ENCODE peak calls at places on chromosome X, in five cellular contexts. One of them, this sample, is unnamed.

GRCh38 chrX:37871626-37872302 is 24.4 kb upstream of the DYNLT3 start:
- DNase-seq in right atrium auricular region: no peak
- DNase-seq in HFF-Myc: peak; percentile 35
- DNase-seq in neuronal stem cell: no peak
- DNase-seq in fibroblast of mammary gland: peak; percentile 85
- DNase-seq in this sample: no peak

GRCh38 chrX:48854898-48855297 is 19.5 kb upstream of the PCSK1N start:
- DNase-seq in right atrium auricular region: no peak
- DNase-seq in HFF-Myc: no peak
- DNase-seq in neuronal stem cell: no peak
- DNase-seq in fibroblast of mammary gland: no peak
- DNase-seq in this sample: no peak

GRCh38 chrX:18886005-18886343 is 97.9 kb downstream of the PHKA2 start:
- DNase-seq in right atrium auricular region: no peak
- DNase-seq in HFF-Myc: no peak
- DNase-seq in neuronal stem cell: no peak
- DNase-seq in fibroblast of mammary gland: no peak
- DNase-seq in this sample: no peak

GRCh38 chrX:111615227-111615626 is 65.7 kb upstream of the ALG13 start:
- DNase-seq in right atrium auricular region: no peak
- DNase-seq in HFF-Myc: no peak
- DNase-seq in neuronal stem cell: no peak
- DNase-seq in fibroblast of mammary gland: no peak
- DNase-seq in this sample: no peak

GRCh38 chrX:129930941-129931410 is 25.0 kb downstream of the UTP14A start:
- DNase-seq in right atrium auricular region: no peak
- DNase-seq in HFF-Myc: no peak
- DNase-seq in neuronal stem cell: no peak
- DNase-seq in fibroblast of mammary gland: no peak
- DNase-seq in this sample: no peak

GRCh38 chrX:130884627-130885026 is 18.4 kb downstream of the ENOX2 start:
- DNase-seq in right atrium auricular region: no peak
- DNase-seq in HFF-Myc: no peak
- DNase-seq in neuronal stem cell: no peak
- DNase-seq in fibroblast of mammary gland: no peak
- DNase-seq in this sample: no peak

GRCh38 chrX:80879916-80880315 is 70.2 kb upstream of the BRWD3 start:
- DNase-seq in right atrium auricular region: no peak
- DNase-seq in HFF-Myc: no peak
- DNase-seq in neuronal stem cell: no peak
- DNase-seq in fibroblast of mammary gland: no peak
- DNase-seq in this sample: no peak

GRCh38 chrX:106692425-106693075 is 34.0 kb upstream of the RNF128 start:
- DNase-seq in right atrium auricular region: no peak
- DNase-seq in HFF-Myc: no peak
- DNase-seq in neuronal stem cell: no peak
- DNase-seq in fibroblast of mammary gland: no peak
- DNase-seq in this sample: no peak

GRCh38 chrX:103275947-103276567 is 493 bp downstream of the TCEAL5 start:
- DNase-seq in right atrium auricular region: no peak
- DNase-seq in HFF-Myc: no peak
- DNase-seq in neuronal stem cell: no peak
- DNase-seq in fibroblast of mammary gland: no peak
- DNase-seq in this sample: no peak

GRCh38 chrX:153946910-153947769 is 2.7 kb upstream of the RENBP start:
- DNase-seq in right atrium auricular region: peak; percentile 67
- DNase-seq in HFF-Myc: no peak
- DNase-seq in neuronal stem cell: peak; percentile 56
- DNase-seq in fibroblast of mammary gland: peak; percentile 85
- DNase-seq in this sample: peak; percentile 77

GRCh38 chrX:12686324-12686723 is 104.9 kb upstream of the PRPS2 start:
- DNase-seq in right atrium auricular region: no peak
- DNase-seq in HFF-Myc: no peak
- DNase-seq in neuronal stem cell: no peak
- DNase-seq in fibroblast of mammary gland: no peak
- DNase-seq in this sample: no peak

GRCh38 chrX:9538544-9539045 is 73.7 kb downstream of the TBL1X start:
- DNase-seq in right atrium auricular region: no peak
- DNase-seq in HFF-Myc: no peak
- DNase-seq in neuronal stem cell: no peak
- DNase-seq in fibroblast of mammary gland: no peak
- DNase-seq in this sample: no peak

GRCh38 chrX:323721-324628 is 5.4 kb upstream of the GTPBP6 start:
- DNase-seq in right atrium auricular region: no peak
- DNase-seq in HFF-Myc: no peak
- DNase-seq in neuronal stem cell: no peak
- DNase-seq in fibroblast of mammary gland: peak; percentile 52
- DNase-seq in this sample: peak; percentile 41

GRCh38 chrX:9878141-9878875 is 88.8 kb upstream of the CLDN34 start:
- DNase-seq in right atrium auricular region: no peak
- DNase-seq in HFF-Myc: no peak
- DNase-seq in neuronal stem cell: no peak
- DNase-seq in fibroblast of mammary gland: no peak
- DNase-seq in this sample: no peak

GRCh38 chrX:1809581-1809980 is 194.7 kb downstream of the ASMT start:
- DNase-seq in right atrium auricular region: no peak
- DNase-seq in HFF-Myc: no peak
- DNase-seq in neuronal stem cell: no peak
- DNase-seq in fibroblast of mammary gland: no peak
- DNase-seq in this sample: no peak

GRCh38 chrX:103730746-103731508 is 20.2 kb downstream of the TMEM31 start:
- DNase-seq in right atrium auricular region: peak; percentile 61
- DNase-seq in HFF-Myc: peak; percentile 24
- DNase-seq in neuronal stem cell: no peak
- DNase-seq in fibroblast of mammary gland: peak; percentile 90
- DNase-seq in this sample: no peak

GRCh38 chrX:134761788-134762187 is 103.5 kb upstream of the PLAC1 start:
- DNase-seq in right atrium auricular region: no peak
- DNase-seq in HFF-Myc: no peak
- DNase-seq in neuronal stem cell: no peak
- DNase-seq in fibroblast of mammary gland: peak; percentile 35
- DNase-seq in this sample: no peak

GRCh38 chrX:104315555-104315954 is 60.8 kb upstream of the ESX1 start:
- DNase-seq in right atrium auricular region: no peak
- DNase-seq in HFF-Myc: no peak
- DNase-seq in neuronal stem cell: no peak
- DNase-seq in fibroblast of mammary gland: peak; percentile 70
- DNase-seq in this sample: no peak

GRCh38 chrX:102546818-102547493 is 30.4 kb upstream of the TMSB15A start:
- DNase-seq in right atrium auricular region: no peak
- DNase-seq in HFF-Myc: no peak
- DNase-seq in neuronal stem cell: no peak
- DNase-seq in fibroblast of mammary gland: no peak
- DNase-seq in this sample: no peak

GRCh38 chrX:133265331-133265730 is 47.2 kb upstream of the TFDP3 start:
- DNase-seq in right atrium auricular region: no peak
- DNase-seq in HFF-Myc: no peak
- DNase-seq in neuronal stem cell: peak; percentile 85
- DNase-seq in fibroblast of mammary gland: no peak
- DNase-seq in this sample: no peak

GRCh38 chrX:15873566-15873965 is 19.0 kb upstream of the AP1S2 start:
- DNase-seq in right atrium auricular region: no peak
- DNase-seq in HFF-Myc: no peak
- DNase-seq in neuronal stem cell: no peak
- DNase-seq in fibroblast of mammary gland: peak; percentile 8
- DNase-seq in this sample: no peak

GRCh38 chrX:37076983-37077382 is 68.8 kb downstream of the FAM47C start:
- DNase-seq in right atrium auricular region: no peak
- DNase-seq in HFF-Myc: no peak
- DNase-seq in neuronal stem cell: no peak
- DNase-seq in fibroblast of mammary gland: no peak
- DNase-seq in this sample: no peak

GRCh38 chrX:20063716-20064351 is 52.9 kb downstream of the MAP7D2 start:
- DNase-seq in right atrium auricular region: no peak
- DNase-seq in HFF-Myc: no peak
- DNase-seq in neuronal stem cell: no peak
- DNase-seq in fibroblast of mammary gland: peak; percentile 10
- DNase-seq in this sample: no peak

GRCh38 chrX:148380107-148380506 is 120.3 kb upstream of the AFF2 start:
- DNase-seq in right atrium auricular region: no peak
- DNase-seq in HFF-Myc: no peak
- DNase-seq in neuronal stem cell: no peak
- DNase-seq in fibroblast of mammary gland: no peak
- DNase-seq in this sample: no peak

GRCh38 chrX:133495464-133496391 is 80.4 kb upstream of the GPC4 start:
- DNase-seq in right atrium auricular region: peak; percentile 58
- DNase-seq in HFF-Myc: no peak
- DNase-seq in neuronal stem cell: no peak
- DNase-seq in fibroblast of mammary gland: peak; percentile 79
- DNase-seq in this sample: no peak

GRCh38 chrX:151084454-151084853 is 91.9 kb upstream of the GPR50 start:
- DNase-seq in right atrium auricular region: no peak
- DNase-seq in HFF-Myc: no peak
- DNase-seq in neuronal stem cell: no peak
- DNase-seq in fibroblast of mammary gland: no peak
- DNase-seq in this sample: no peak

GRCh38 chrX:46707274-46707965 is 51.5 kb downstream of the SLC9A7 start:
- DNase-seq in right atrium auricular region: no peak
- DNase-seq in HFF-Myc: no peak
- DNase-seq in neuronal stem cell: no peak
- DNase-seq in fibroblast of mammary gland: no peak
- DNase-seq in this sample: no peak

GRCh38 chrX:148282504-148282903 is 217.9 kb upstream of the AFF2 start:
- DNase-seq in right atrium auricular region: no peak
- DNase-seq in HFF-Myc: no peak
- DNase-seq in neuronal stem cell: no peak
- DNase-seq in fibroblast of mammary gland: no peak
- DNase-seq in this sample: no peak

GRCh38 chrX:7116081-7116480 is 31.4 kb upstream of the STS start:
- DNase-seq in right atrium auricular region: no peak
- DNase-seq in HFF-Myc: no peak
- DNase-seq in neuronal stem cell: no peak
- DNase-seq in fibroblast of mammary gland: no peak
- DNase-seq in this sample: no peak

GRCh38 chrX:129593137-129593536 is 53.1 kb downstream of the OCRL start:
- DNase-seq in right atrium auricular region: no peak
- DNase-seq in HFF-Myc: no peak
- DNase-seq in neuronal stem cell: no peak
- DNase-seq in fibroblast of mammary gland: peak; percentile 70
- DNase-seq in this sample: no peak

GRCh38 chrX:34918856-34919255 is 23.7 kb upstream of the FAM47B start:
- DNase-seq in right atrium auricular region: no peak
- DNase-seq in HFF-Myc: peak; percentile 32
- DNase-seq in neuronal stem cell: peak; percentile 11
- DNase-seq in fibroblast of mammary gland: peak; percentile 73
- DNase-seq in this sample: no peak

GRCh38 chrX:129738466-129739308 is at the start of gene XPNPEP2:
- DNase-seq in right atrium auricular region: no peak
- DNase-seq in HFF-Myc: peak; percentile 41
- DNase-seq in neuronal stem cell: no peak
- DNase-seq in fibroblast of mammary gland: peak; percentile 72
- DNase-seq in this sample: no peak

GRCh38 chrX:131821945-131822622 is 201.0 kb upstream of the STK26 start:
- DNase-seq in right atrium auricular region: peak; percentile 80
- DNase-seq in HFF-Myc: no peak
- DNase-seq in neuronal stem cell: no peak
- DNase-seq in fibroblast of mammary gland: peak; percentile 80
- DNase-seq in this sample: peak; percentile 89

GRCh38 chrX:68429216-68429615 is 4.1 kb downstream of the OPHN1 start:
- DNase-seq in right atrium auricular region: no peak
- DNase-seq in HFF-Myc: no peak
- DNase-seq in neuronal stem cell: no peak
- DNase-seq in fibroblast of mammary gland: peak; percentile 58
- DNase-seq in this sample: no peak

GRCh38 chrX:19897087-19897486 is 9.7 kb upstream of the SH3KBP1 start:
- DNase-seq in right atrium auricular region: no peak
- DNase-seq in HFF-Myc: no peak
- DNase-seq in neuronal stem cell: no peak
- DNase-seq in fibroblast of mammary gland: no peak
- DNase-seq in this sample: no peak

GRCh38 chrX:41580423-41581064 is 108.2 kb upstream of the GPR34 start:
- DNase-seq in right atrium auricular region: no peak
- DNase-seq in HFF-Myc: no peak
- DNase-seq in neuronal stem cell: no peak
- DNase-seq in fibroblast of mammary gland: no peak
- DNase-seq in this sample: peak; percentile 39

GRCh38 chrX:1416965-1417760 is 25.2 kb upstream of the SLC25A6 start:
- DNase-seq in right atrium auricular region: no peak
- DNase-seq in HFF-Myc: no peak
- DNase-seq in neuronal stem cell: no peak
- DNase-seq in fibroblast of mammary gland: no peak
- DNase-seq in this sample: no peak

GRCh38 chrX:122943918-122944317 is 240.2 kb upstream of the GRIA3 start:
- DNase-seq in right atrium auricular region: no peak
- DNase-seq in HFF-Myc: no peak
- DNase-seq in neuronal stem cell: no peak
- DNase-seq in fibroblast of mammary gland: peak; percentile 77
- DNase-seq in this sample: no peak

GRCh38 chrX:114924423-114924822 is 93.0 kb downstream of the IL13RA2 start:
- DNase-seq in right atrium auricular region: no peak
- DNase-seq in HFF-Myc: no peak
- DNase-seq in neuronal stem cell: no peak
- DNase-seq in fibroblast of mammary gland: no peak
- DNase-seq in this sample: no peak
- H3K4me3 ChIP-seq in right atrium auricular region: no peak overlapping the region
- H3K4me3 ChIP-seq in HFF-Myc: no peak overlapping the region
- H3K4me3 ChIP-seq in neuronal stem cell: no peak overlapping the region
- H3K4me3 ChIP-seq in fibroblast of mammary gland: no peak overlapping the region
- H3K4me3 ChIP-seq in this sample: no peak overlapping the region

GRCh38 chrX:152733261-152733975 is at the start of the genes CSAG1 and MAGEA12:
- DNase-seq in right atrium auricular region: no peak
- DNase-seq in HFF-Myc: no peak
- DNase-seq in neuronal stem cell: no peak
- DNase-seq in fibroblast of mammary gland: no peak
- DNase-seq in this sample: no peak
- H3K4me3 ChIP-seq in right atrium auricular region: no peak within 1 kb of the TSS
- H3K4me3 ChIP-seq in HFF-Myc: no peak within 1 kb of the TSS
- H3K4me3 ChIP-seq in neuronal stem cell: no peak within 1 kb of the TSS
- H3K4me3 ChIP-seq in fibroblast of mammary gland: no peak within 1 kb of the TSS
- H3K4me3 ChIP-seq in this sample: no peak within 1 kb of the TSS

GRCh38 chrX:141278306-141278705 is 36.0 kb upstream of the SPANXC start:
- DNase-seq in right atrium auricular region: no peak
- DNase-seq in HFF-Myc: no peak
- DNase-seq in neuronal stem cell: peak; percentile 0
- DNase-seq in fibroblast of mammary gland: peak; percentile 34
- DNase-seq in this sample: peak; percentile 2
- H3K4me3 ChIP-seq in right atrium auricular region: no peak overlapping the region
- H3K4me3 ChIP-seq in HFF-Myc: no peak overlapping the region
- H3K4me3 ChIP-seq in neuronal stem cell: no peak overlapping the region
- H3K4me3 ChIP-seq in fibroblast of mammary gland: no peak overlapping the region
- H3K4me3 ChIP-seq in this sample: no peak overlapping the region

DNA sequence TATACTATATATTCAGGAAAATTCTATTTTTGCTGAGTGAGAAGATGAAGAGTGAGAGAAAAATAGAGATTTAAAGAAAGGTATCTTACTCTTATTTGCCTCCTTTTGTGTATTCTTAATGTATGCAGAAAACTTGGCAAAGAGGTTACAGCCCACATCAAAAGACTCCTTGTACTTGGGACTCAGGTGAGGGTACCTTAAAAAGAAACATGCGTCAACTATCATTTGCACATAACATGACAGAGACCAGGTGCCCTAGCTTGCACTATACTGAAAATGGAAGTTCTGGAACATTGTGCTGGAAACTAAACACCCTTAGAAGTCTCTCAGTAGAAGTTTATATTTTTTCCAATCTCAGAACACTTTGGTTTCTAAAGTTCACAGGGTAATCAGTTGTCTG is 15.6 kb upstream of the RAB39B start:
- DNase-seq in right atrium auricular region: no peak
- DNase-seq in HFF-Myc: no peak
- DNase-seq in neuronal stem cell: no peak
- DNase-seq in fibroblast of mammary gland: no peak
- DNase-seq in this sample: no peak
- H3K4me3 ChIP-seq in right atrium auricular region: no peak overlapping the region
- H3K4me3 ChIP-seq in HFF-Myc: no peak overlapping the region
- H3K4me3 ChIP-seq in neuronal stem cell: no peak overlapping the region
- H3K4me3 ChIP-seq in fibroblast of mammary gland: no peak overlapping the region
- H3K4me3 ChIP-seq in this sample: no peak overlapping the region